ENCODE peak calls at places on chromosome 16, in six cellular contexts. One of them, this sample, is unnamed.
A peak's percentile ranks its signal among the peaks of the same experiment; 100 is the strongest.

GRCh38 chr16:87555647-87556046 is 46.7 kb upstream of the JPH3 start:
- DNase-seq in stimulated activated CD4-positive, alpha-beta T cell treated with anti-CD3 and anti-CD28 coated beads, Interleukin-12 subunit alpha, Interleukin-12 subunit beta, amount 100 ng/mL, for 4 hours: no peak
- DNase-seq in epithelial cell of esophagus: no peak
- DNase-seq in NCI-H748 treated with DMSO at 0.1 percent for 48 hours: no peak
- DNase-seq in T-cell: no peak
- DNase-seq in nucleus accumbens: no peak
- DNase-seq in this sample: no peak

GRCh38 chr16:65769055-65769465 is 597.4 kb upstream of the CDH5 start:
- DNase-seq in NCI-H748 treated with DMSO at 0.1 percent for 48 hours: no peak
- DNase-seq in stimulated activated CD4-positive, alpha-beta T cell treated with anti-CD3 and anti-CD28 coated beads, Interleukin-12 subunit alpha, Interleukin-12 subunit beta, amount 100 ng/mL, for 4 hours: no peak
- DNase-seq in nucleus accumbens: no peak
- DNase-seq in T-cell: no peak
- DNase-seq in epithelial cell of esophagus: peak; percentile 80
- DNase-seq in this sample: peak; percentile 50

GRCh38 chr16:22162658-22163009 is 328 bp downstream of the SDR42E2 start:
- DNase-seq in epithelial cell of esophagus: no peak
- DNase-seq in T-cell: no peak
- DNase-seq in NCI-H748 treated with DMSO at 0.1 percent for 48 hours: no peak
- DNase-seq in stimulated activated CD4-positive, alpha-beta T cell treated with anti-CD3 and anti-CD28 coated beads, Interleukin-12 subunit alpha, Interleukin-12 subunit beta, amount 100 ng/mL, for 4 hours: no peak
- DNase-seq in nucleus accumbens: no peak
- DNase-seq in this sample: no peak

GRCh38 chr16:87236516-87237115 is 80.6 kb downstream of the C16orf95 start:
- DNase-seq in stimulated activated CD4-positive, alpha-beta T cell treated with anti-CD3 and anti-CD28 coated beads, Interleukin-12 subunit alpha, Interleukin-12 subunit beta, amount 100 ng/mL, for 4 hours: no peak
- DNase-seq in T-cell: no peak
- DNase-seq in epithelial cell of esophagus: no peak
- DNase-seq in nucleus accumbens: no peak
- DNase-seq in NCI-H748 treated with DMSO at 0.1 percent for 48 hours: no peak
- DNase-seq in this sample: no peak

GRCh38 chr16:85570213-85570734 is 42.8 kb upstream of the GSE1 start:
- DNase-seq in T-cell: no peak
- DNase-seq in stimulated activated CD4-positive, alpha-beta T cell treated with anti-CD3 and anti-CD28 coated beads, Interleukin-12 subunit alpha, Interleukin-12 subunit beta, amount 100 ng/mL, for 4 hours: no peak
- DNase-seq in nucleus accumbens: no peak
- DNase-seq in epithelial cell of esophagus: peak; percentile 41
- DNase-seq in NCI-H748 treated with DMSO at 0.1 percent for 48 hours: no peak
- DNase-seq in this sample: peak; percentile 45

GRCh38 chr16:9364721-9365693 is 273.6 kb downstream of the HAPSTR1 start:
- DNase-seq in epithelial cell of esophagus: no peak
- DNase-seq in stimulated activated CD4-positive, alpha-beta T cell treated with anti-CD3 and anti-CD28 coated beads, Interleukin-12 subunit alpha, Interleukin-12 subunit beta, amount 100 ng/mL, for 4 hours: no peak
- DNase-seq in nucleus accumbens: peak; percentile 73
- DNase-seq in NCI-H748 treated with DMSO at 0.1 percent for 48 hours: no peak
- DNase-seq in T-cell: no peak
- DNase-seq in this sample: no peak

GRCh38 chr16:3782566-3782965 is 65.2 kb upstream of the TRAP1 start:
- DNase-seq in epithelial cell of esophagus: no peak
- DNase-seq in nucleus accumbens: no peak
- DNase-seq in NCI-H748 treated with DMSO at 0.1 percent for 48 hours: no peak
- DNase-seq in T-cell: no peak
- DNase-seq in stimulated activated CD4-positive, alpha-beta T cell treated with anti-CD3 and anti-CD28 coated beads, Interleukin-12 subunit alpha, Interleukin-12 subunit beta, amount 100 ng/mL, for 4 hours: no peak
- DNase-seq in this sample: no peak

GRCh38 chr16:53053967-53054669 is 673 bp upstream of the CHD9 start:
- DNase-seq in T-cell: no peak
- DNase-seq in nucleus accumbens: no peak
- DNase-seq in NCI-H748 treated with DMSO at 0.1 percent for 48 hours: no peak
- DNase-seq in epithelial cell of esophagus: peak; percentile 30
- DNase-seq in stimulated activated CD4-positive, alpha-beta T cell treated with anti-CD3 and anti-CD28 coated beads, Interleukin-12 subunit alpha, Interleukin-12 subunit beta, amount 100 ng/mL, for 4 hours: no peak
- DNase-seq in this sample: no peak

GRCh38 chr16:3909791-3910583 is 29.5 kb upstream of the CREBBP start:
- DNase-seq in T-cell: no peak
- DNase-seq in stimulated activated CD4-positive, alpha-beta T cell treated with anti-CD3 and anti-CD28 coated beads, Interleukin-12 subunit alpha, Interleukin-12 subunit beta, amount 100 ng/mL, for 4 hours: no peak
- DNase-seq in NCI-H748 treated with DMSO at 0.1 percent for 48 hours: peak; percentile 3
- DNase-seq in nucleus accumbens: no peak
- DNase-seq in epithelial cell of esophagus: no peak
- DNase-seq in this sample: no peak

GRCh38 chr16:85205747-85206471 is 93.6 kb upstream of the CIBAR2 start:
- DNase-seq in NCI-H748 treated with DMSO at 0.1 percent for 48 hours: no peak
- DNase-seq in T-cell: no peak
- DNase-seq in nucleus accumbens: no peak
- DNase-seq in stimulated activated CD4-positive, alpha-beta T cell treated with anti-CD3 and anti-CD28 coated beads, Interleukin-12 subunit alpha, Interleukin-12 subunit beta, amount 100 ng/mL, for 4 hours: no peak
- DNase-seq in epithelial cell of esophagus: peak; percentile 46
- DNase-seq in this sample: no peak

GRCh38 chr16:50695017-50696000 is 1.9 kb downstream of the NOD2 start:
- DNase-seq in NCI-H748 treated with DMSO at 0.1 percent for 48 hours: no peak
- DNase-seq in epithelial cell of esophagus: no peak
- DNase-seq in T-cell: no peak
- DNase-seq in stimulated activated CD4-positive, alpha-beta T cell treated with anti-CD3 and anti-CD28 coated beads, Interleukin-12 subunit alpha, Interleukin-12 subunit beta, amount 100 ng/mL, for 4 hours: no peak
- DNase-seq in nucleus accumbens: no peak
- DNase-seq in this sample: no peak

GRCh38 chr16:84455031-84455430 is 49.4 kb downstream of the MEAK7 start:
- DNase-seq in stimulated activated CD4-positive, alpha-beta T cell treated with anti-CD3 and anti-CD28 coated beads, Interleukin-12 subunit alpha, Interleukin-12 subunit beta, amount 100 ng/mL, for 4 hours: no peak
- DNase-seq in nucleus accumbens: no peak
- DNase-seq in NCI-H748 treated with DMSO at 0.1 percent for 48 hours: no peak
- DNase-seq in T-cell: no peak
- DNase-seq in epithelial cell of esophagus: no peak
- DNase-seq in this sample: no peak

GRCh38 chr16:69618721-69619120 is 53.0 kb downstream of the NFAT5 start:
- DNase-seq in T-cell: no peak
- DNase-seq in stimulated activated CD4-positive, alpha-beta T cell treated with anti-CD3 and anti-CD28 coated beads, Interleukin-12 subunit alpha, Interleukin-12 subunit beta, amount 100 ng/mL, for 4 hours: no peak
- DNase-seq in epithelial cell of esophagus: no peak
- DNase-seq in NCI-H748 treated with DMSO at 0.1 percent for 48 hours: no peak
- DNase-seq in nucleus accumbens: no peak
- DNase-seq in this sample: no peak

GRCh38 chr16:67914758-67915622 is 16.7 kb downstream of the CTRL start:
- DNase-seq in stimulated activated CD4-positive, alpha-beta T cell treated with anti-CD3 and anti-CD28 coated beads, Interleukin-12 subunit alpha, Interleukin-12 subunit beta, amount 100 ng/mL, for 4 hours: no peak
- DNase-seq in nucleus accumbens: no peak
- DNase-seq in T-cell: no peak
- DNase-seq in epithelial cell of esophagus: no peak
- DNase-seq in NCI-H748 treated with DMSO at 0.1 percent for 48 hours: no peak
- DNase-seq in this sample: no peak

GRCh38 chr16:11029948-11030347 is 85.6 kb downstream of the CLEC16A start:
- DNase-seq in NCI-H748 treated with DMSO at 0.1 percent for 48 hours: no peak
- DNase-seq in epithelial cell of esophagus: peak; percentile 62
- DNase-seq in T-cell: no peak
- DNase-seq in stimulated activated CD4-positive, alpha-beta T cell treated with anti-CD3 and anti-CD28 coated beads, Interleukin-12 subunit alpha, Interleukin-12 subunit beta, amount 100 ng/mL, for 4 hours: no peak
- DNase-seq in nucleus accumbens: no peak
- DNase-seq in this sample: no peak

GRCh38 chr16:31458073-31458834 is 1.0 kb upstream of the ARMC5 start:
- DNase-seq in nucleus accumbens: no peak
- DNase-seq in T-cell: peak; percentile 38
- DNase-seq in stimulated activated CD4-positive, alpha-beta T cell treated with anti-CD3 and anti-CD28 coated beads, Interleukin-12 subunit alpha, Interleukin-12 subunit beta, amount 100 ng/mL, for 4 hours: peak; percentile 41
- DNase-seq in epithelial cell of esophagus: peak; percentile 65
- DNase-seq in NCI-H748 treated with DMSO at 0.1 percent for 48 hours: no peak
- DNase-seq in this sample: peak; percentile 61

GRCh38 chr16:65548470-65548869 is 426.6 kb upstream of the CDH11 start:
- DNase-seq in nucleus accumbens: no peak
- DNase-seq in T-cell: no peak
- DNase-seq in stimulated activated CD4-positive, alpha-beta T cell treated with anti-CD3 and anti-CD28 coated beads, Interleukin-12 subunit alpha, Interleukin-12 subunit beta, amount 100 ng/mL, for 4 hours: no peak
- DNase-seq in epithelial cell of esophagus: no peak
- DNase-seq in NCI-H748 treated with DMSO at 0.1 percent for 48 hours: no peak
- DNase-seq in this sample: no peak

GRCh38 chr16:79272141-79272577 is 328.4 kb downstream of the MAF start:
- DNase-seq in stimulated activated CD4-positive, alpha-beta T cell treated with anti-CD3 and anti-CD28 coated beads, Interleukin-12 subunit alpha, Interleukin-12 subunit beta, amount 100 ng/mL, for 4 hours: peak; percentile 49
- DNase-seq in T-cell: peak; percentile 45
- DNase-seq in nucleus accumbens: no peak
- DNase-seq in NCI-H748 treated with DMSO at 0.1 percent for 48 hours: no peak
- DNase-seq in epithelial cell of esophagus: no peak
- DNase-seq in this sample: no peak

GRCh38 chr16:54651851-54652770 is 278.6 kb upstream of the IRX5 start:
- DNase-seq in T-cell: no peak
- DNase-seq in stimulated activated CD4-positive, alpha-beta T cell treated with anti-CD3 and anti-CD28 coated beads, Interleukin-12 subunit alpha, Interleukin-12 subunit beta, amount 100 ng/mL, for 4 hours: no peak
- DNase-seq in nucleus accumbens: no peak
- DNase-seq in epithelial cell of esophagus: peak; percentile 82
- DNase-seq in NCI-H748 treated with DMSO at 0.1 percent for 48 hours: no peak
- DNase-seq in this sample: peak; percentile 76

GRCh38 chr16:49111351-49111750 is 170.3 kb downstream of the CBLN1 start:
- DNase-seq in nucleus accumbens: no peak
- DNase-seq in T-cell: no peak
- DNase-seq in stimulated activated CD4-positive, alpha-beta T cell treated with anti-CD3 and anti-CD28 coated beads, Interleukin-12 subunit alpha, Interleukin-12 subunit beta, amount 100 ng/mL, for 4 hours: no peak
- DNase-seq in NCI-H748 treated with DMSO at 0.1 percent for 48 hours: no peak
- DNase-seq in epithelial cell of esophagus: no peak
- DNase-seq in this sample: no peak

GRCh38 chr16:2992383-2993081 is 12.3 kb upstream of the PKMYT1 start:
- DNase-seq in NCI-H748 treated with DMSO at 0.1 percent for 48 hours: no peak
- DNase-seq in stimulated activated CD4-positive, alpha-beta T cell treated with anti-CD3 and anti-CD28 coated beads, Interleukin-12 subunit alpha, Interleukin-12 subunit beta, amount 100 ng/mL, for 4 hours: no peak
- DNase-seq in epithelial cell of esophagus: peak; percentile 77
- DNase-seq in nucleus accumbens: no peak
- DNase-seq in T-cell: no peak
- DNase-seq in this sample: peak; percentile 71

This sample was measured in mammary epithelial cell.